ENCODE peak calls at places on chromosomes 16 and 17, in six cellular contexts. One of them, this sample, is unnamed.

GRCh38 chr16:69938981-69939820 is 11.9 kb upstream of the CLEC18A start:
- DNase-seq in NCI-H1436 treated with DMSO at 0.1 percent for 48 hours: no peak
- DNase-seq in transverse colon: no peak
- DNase-seq in T-helper 17 cell: no peak
- DNase-seq in activated T-cell treated with anti-CD3 and anti-CD28 coated beads for 24 hours: no peak
- DNase-seq in NCI-H2171: no peak
- DNase-seq in this sample: no peak

GRCh38 chr17:79388556-79389295 is 222.1 kb downstream of the RBFOX3 start:
- DNase-seq in NCI-H1436 treated with DMSO at 0.1 percent for 48 hours: no peak
- DNase-seq in transverse colon: peak
- DNase-seq in T-helper 17 cell: no peak
- DNase-seq in activated T-cell treated with anti-CD3 and anti-CD28 coated beads for 24 hours: no peak
- DNase-seq in NCI-H2171: peak
- DNase-seq in this sample: peak

GRCh38 chr16:64202571-64202970 is 919.3 kb downstream of the CDH11 start:
- DNase-seq in NCI-H1436 treated with DMSO at 0.1 percent for 48 hours: no peak
- DNase-seq in transverse colon: no peak
- DNase-seq in T-helper 17 cell: no peak
- DNase-seq in activated T-cell treated with anti-CD3 and anti-CD28 coated beads for 24 hours: no peak
- DNase-seq in NCI-H2171: no peak
- DNase-seq in this sample: no peak

GRCh38 chr17:65666869-65667268 is 105.4 kb upstream of the AXIN2 start:
- DNase-seq in NCI-H1436 treated with DMSO at 0.1 percent for 48 hours: no peak
- DNase-seq in transverse colon: no peak
- DNase-seq in T-helper 17 cell: no peak
- DNase-seq in activated T-cell treated with anti-CD3 and anti-CD28 coated beads for 24 hours: no peak
- DNase-seq in NCI-H2171: no peak
- DNase-seq in this sample: no peak

GRCh38 chr17:32960815-32961214 is 30.8 kb upstream of the SPACA3 start:
- DNase-seq in NCI-H1436 treated with DMSO at 0.1 percent for 48 hours: no peak
- DNase-seq in transverse colon: no peak
- DNase-seq in T-helper 17 cell: no peak
- DNase-seq in activated T-cell treated with anti-CD3 and anti-CD28 coated beads for 24 hours: no peak
- DNase-seq in NCI-H2171: no peak
- DNase-seq in this sample: no peak

GRCh38 chr17:39950871-39951348 is 11.9 kb upstream of the GSDMA start:
- DNase-seq in NCI-H1436 treated with DMSO at 0.1 percent for 48 hours: no peak
- DNase-seq in transverse colon: no peak
- DNase-seq in T-helper 17 cell: no peak
- DNase-seq in activated T-cell treated with anti-CD3 and anti-CD28 coated beads for 24 hours: no peak
- DNase-seq in NCI-H2171: peak
- DNase-seq in this sample: no peak

GRCh38 chr16:15948532-15949209 is 745 bp upstream of the ABCC1 start:
- DNase-seq in NCI-H1436 treated with DMSO at 0.1 percent for 48 hours: no peak
- DNase-seq in transverse colon: peak
- DNase-seq in T-helper 17 cell: no peak
- DNase-seq in activated T-cell treated with anti-CD3 and anti-CD28 coated beads for 24 hours: no peak
- DNase-seq in NCI-H2171: no peak
- DNase-seq in this sample: peak

GRCh38 chr16:87099001-87099740 is 218.0 kb downstream of the C16orf95 start:
- DNase-seq in NCI-H1436 treated with DMSO at 0.1 percent for 48 hours: no peak
- DNase-seq in transverse colon: no peak
- DNase-seq in T-helper 17 cell: no peak
- DNase-seq in activated T-cell treated with anti-CD3 and anti-CD28 coated beads for 24 hours: no peak
- DNase-seq in NCI-H2171: no peak
- DNase-seq in this sample: no peak

GRCh38 chr17:65191805-65192740 is 54.9 kb downstream of the RGS9 start:
- DNase-seq in NCI-H1436 treated with DMSO at 0.1 percent for 48 hours: no peak
- DNase-seq in transverse colon: no peak
- DNase-seq in T-helper 17 cell: no peak
- DNase-seq in activated T-cell treated with anti-CD3 and anti-CD28 coated beads for 24 hours: no peak
- DNase-seq in NCI-H2171: no peak
- DNase-seq in this sample: no peak

GRCh38 chr17:9880582-9880999 is 24.5 kb downstream of the RCVRN start:
- DNase-seq in NCI-H1436 treated with DMSO at 0.1 percent for 48 hours: no peak
- DNase-seq in transverse colon: no peak
- DNase-seq in T-helper 17 cell: no peak
- DNase-seq in activated T-cell treated with anti-CD3 and anti-CD28 coated beads for 24 hours: no peak
- DNase-seq in NCI-H2171: no peak
- DNase-seq in this sample: peak

GRCh38 chr17:30379303-30380105 is 777 bp downstream of the CPD start:
- DNase-seq in NCI-H1436 treated with DMSO at 0.1 percent for 48 hours: no peak
- DNase-seq in transverse colon: peak
- DNase-seq in T-helper 17 cell: peak
- DNase-seq in activated T-cell treated with anti-CD3 and anti-CD28 coated beads for 24 hours: no peak
- DNase-seq in NCI-H2171: no peak
- DNase-seq in this sample: peak

GRCh38 chr17:41340934-41341861 is 9.4 kb downstream of the KRT33A start:
- DNase-seq in NCI-H1436 treated with DMSO at 0.1 percent for 48 hours: no peak
- DNase-seq in transverse colon: no peak
- DNase-seq in T-helper 17 cell: peak
- DNase-seq in activated T-cell treated with anti-CD3 and anti-CD28 coated beads for 24 hours: peak
- DNase-seq in NCI-H2171: no peak
- DNase-seq in this sample: no peak

This sample was measured in GM20000.